ENCODE peak calls at places on chromosome 9, in eight cellular contexts. M, G, X, B, H, W, L and F are unnamed samples.

GRCh38 chr9:99169982-99170761 is 51.6 kb downstream of the ALG2 start:
- DNase-seq in M (no peak), G (no peak), X (peak), B (no peak), H (no peak), W (no peak), L (no peak), F (no peak)

GRCh38 chr9:105216440-105217178 is 27.8 kb upstream of the SLC44A1 start:
- DNase-seq in M (no peak), G (no peak), X (no peak), B (no peak), H (peak), W (peak), L (no peak), F (no peak)

GRCh38 chr9:135280666-135281065 is 193.2 kb downstream of the OLFM1 start:
- DNase-seq in M (no peak), G (no peak), X (no peak), B (no peak), H (no peak), W (no peak), L (no peak), F (no peak)

GRCh38 chr9:104907278-104907951 is 20.5 kb downstream of the ABCA1 start:
- DNase-seq in M (peak), G (no peak), X (peak), B (no peak), H (peak), W (peak), L (peak), F (no peak)

GRCh38 chr9:93589688-93590087 is 13.3 kb downstream of the PHF2 start:
- DNase-seq in M (no peak), G (no peak), X (no peak), B (no peak), H (peak), W (no peak), L (no peak), F (no peak)

GRCh38 chr9:4713849-4714248 is 27.2 kb downstream of the AK3 start:
- DNase-seq in M (no peak), G (peak), X (no peak), B (no peak), H (no peak), W (no peak), L (no peak), F (no peak)

GRCh38 chr9:134494905-134495304 is 146.7 kb upstream of the COL5A1 start:
- DNase-seq in M (no peak), G (no peak), X (no peak), B (no peak), H (no peak), W (no peak), L (no peak), F (no peak)

GRCh38 chr9:4894076-4894475 is 91.0 kb upstream of the JAK2 start:
- DNase-seq in M (no peak), G (no peak), X (peak), B (no peak), H (peak), W (no peak), L (peak), F (no peak)

GRCh38 chr9:68894502-68894901 is 119.4 kb downstream of the PRKACG start:
- DNase-seq in M (no peak), G (no peak), X (no peak), B (no peak), H (no peak), W (no peak), L (no peak), F (no peak)

GRCh38 chr9:8686502-8686901 is 886.9 kb upstream of the DMAC1 start:
- DNase-seq in M (no peak), G (no peak), X (no peak), B (no peak), H (no peak), W (no peak), L (no peak), F (no peak)

GRCh38 chr9:95447660-95448420 is 68.9 kb downstream of the PTCH1 start:
- DNase-seq in M (no peak), G (no peak), X (no peak), B (no peak), H (no peak), W (peak), L (no peak), F (no peak)

GRCh38 chr9:38368731-38369130 is 23.8 kb upstream of the ALDH1B1 start:
- DNase-seq in M (no peak), G (no peak), X (no peak), B (no peak), H (no peak), W (no peak), L (no peak), F (no peak)